ENCODE peak calls at places on chromosomes 2 and 18, in nine cellular contexts. One of them, this sample, is unnamed.

GRCh38 chr18:75844102-75844604 is 416.6 kb upstream of the SMIM21 start:
- DNase-seq in NCI-H524 treated with DMSO at 0.1 percent for 48 hours: no peak
- DNase-seq in bronchial epithelial cell: peak
- DNase-seq in T-helper 2 cell treated with Interferon-gamma antibody and Interleukin-4, amounts not matched to agents 5 μg/mL and 100 μg/mL, for 36 hours: no peak
- DNase-seq in spleen: no peak
- DNase-seq in NCI-H510A treated with DMSO at 0.1 percent for 48 hours: no peak
- DNase-seq in naive thymus-derived CD4-positive, alpha-beta T cell: no peak
- DNase-seq in stimulated activated CD4-positive, alpha-beta T cell treated with anti-CD3 and anti-CD28 coated beads, TNF-alpha, amount 100 ng/mL, for 48 hours: no peak
- DNase-seq in Caki2: no peak
- DNase-seq in this sample: no peak

GRCh38 chr2:167293172-167293781 is 405.0 kb downstream of the XIRP2 start:
- DNase-seq in NCI-H524 treated with DMSO at 0.1 percent for 48 hours: no peak
- DNase-seq in bronchial epithelial cell: no peak
- DNase-seq in T-helper 2 cell treated with Interferon-gamma antibody and Interleukin-4, amounts not matched to agents 5 μg/mL and 100 μg/mL, for 36 hours: no peak
- DNase-seq in spleen: no peak
- DNase-seq in NCI-H510A treated with DMSO at 0.1 percent for 48 hours: peak
- DNase-seq in naive thymus-derived CD4-positive, alpha-beta T cell: peak
- DNase-seq in stimulated activated CD4-positive, alpha-beta T cell treated with anti-CD3 and anti-CD28 coated beads, TNF-alpha, amount 100 ng/mL, for 48 hours: no peak
- DNase-seq in Caki2: peak
- DNase-seq in this sample: no peak

GRCh38 chr2:11787991-11788390 is 41.6 kb downstream of the LPIN1 start:
- DNase-seq in NCI-H524 treated with DMSO at 0.1 percent for 48 hours: no peak
- DNase-seq in bronchial epithelial cell: no peak
- DNase-seq in T-helper 2 cell treated with Interferon-gamma antibody and Interleukin-4, amounts not matched to agents 5 μg/mL and 100 μg/mL, for 36 hours: no peak
- DNase-seq in spleen: no peak
- DNase-seq in NCI-H510A treated with DMSO at 0.1 percent for 48 hours: no peak
- DNase-seq in naive thymus-derived CD4-positive, alpha-beta T cell: no peak
- DNase-seq in stimulated activated CD4-positive, alpha-beta T cell treated with anti-CD3 and anti-CD28 coated beads, TNF-alpha, amount 100 ng/mL, for 48 hours: no peak
- DNase-seq in Caki2: no peak
- DNase-seq in this sample: no peak

GRCh38 chr2:12716250-12717190 is at the start of gene TRIB2:
- DNase-seq in NCI-H524 treated with DMSO at 0.1 percent for 48 hours: peak
- DNase-seq in bronchial epithelial cell: peak
- DNase-seq in T-helper 2 cell treated with Interferon-gamma antibody and Interleukin-4, amounts not matched to agents 5 μg/mL and 100 μg/mL, for 36 hours: peak
- DNase-seq in spleen: peak
- DNase-seq in NCI-H510A treated with DMSO at 0.1 percent for 48 hours: peak
- DNase-seq in naive thymus-derived CD4-positive, alpha-beta T cell: peak
- DNase-seq in stimulated activated CD4-positive, alpha-beta T cell treated with anti-CD3 and anti-CD28 coated beads, TNF-alpha, amount 100 ng/mL, for 48 hours: peak
- DNase-seq in Caki2: peak
- DNase-seq in this sample: peak

GRCh38 chr2:32564417-32565035 is 63.3 kb upstream of the TTC27 start:
- DNase-seq in NCI-H524 treated with DMSO at 0.1 percent for 48 hours: no peak
- DNase-seq in bronchial epithelial cell: no peak
- DNase-seq in T-helper 2 cell treated with Interferon-gamma antibody and Interleukin-4, amounts not matched to agents 5 μg/mL and 100 μg/mL, for 36 hours: no peak
- DNase-seq in spleen: no peak
- DNase-seq in NCI-H510A treated with DMSO at 0.1 percent for 48 hours: no peak
- DNase-seq in naive thymus-derived CD4-positive, alpha-beta T cell: no peak
- DNase-seq in stimulated activated CD4-positive, alpha-beta T cell treated with anti-CD3 and anti-CD28 coated beads, TNF-alpha, amount 100 ng/mL, for 48 hours: no peak
- DNase-seq in Caki2: no peak
- DNase-seq in this sample: no peak

GRCh38 chr2:191245869-191246531 is 796 bp downstream of the MYO1B start:
- DNase-seq in NCI-H524 treated with DMSO at 0.1 percent for 48 hours: no peak
- DNase-seq in bronchial epithelial cell: peak
- DNase-seq in T-helper 2 cell treated with Interferon-gamma antibody and Interleukin-4, amounts not matched to agents 5 μg/mL and 100 μg/mL, for 36 hours: peak
- DNase-seq in spleen: peak
- DNase-seq in NCI-H510A treated with DMSO at 0.1 percent for 48 hours: peak
- DNase-seq in naive thymus-derived CD4-positive, alpha-beta T cell: no peak
- DNase-seq in stimulated activated CD4-positive, alpha-beta T cell treated with anti-CD3 and anti-CD28 coated beads, TNF-alpha, amount 100 ng/mL, for 48 hours: peak
- DNase-seq in Caki2: peak
- DNase-seq in this sample: peak

GRCh38 chr2:180358458-180358857 is 351.4 kb upstream of the CWC22 start:
- DNase-seq in NCI-H524 treated with DMSO at 0.1 percent for 48 hours: no peak
- DNase-seq in bronchial epithelial cell: no peak
- DNase-seq in T-helper 2 cell treated with Interferon-gamma antibody and Interleukin-4, amounts not matched to agents 5 μg/mL and 100 μg/mL, for 36 hours: no peak
- DNase-seq in spleen: no peak
- DNase-seq in NCI-H510A treated with DMSO at 0.1 percent for 48 hours: no peak
- DNase-seq in naive thymus-derived CD4-positive, alpha-beta T cell: no peak
- DNase-seq in stimulated activated CD4-positive, alpha-beta T cell treated with anti-CD3 and anti-CD28 coated beads, TNF-alpha, amount 100 ng/mL, for 48 hours: no peak
- DNase-seq in Caki2: no peak
- DNase-seq in this sample: no peak

GRCh38 chr2:174634130-174635014 is 36.8 kb upstream of the WIPF1 start:
- DNase-seq in NCI-H524 treated with DMSO at 0.1 percent for 48 hours: no peak
- DNase-seq in bronchial epithelial cell: no peak
- DNase-seq in T-helper 2 cell treated with Interferon-gamma antibody and Interleukin-4, amounts not matched to agents 5 μg/mL and 100 μg/mL, for 36 hours: peak
- DNase-seq in spleen: peak
- DNase-seq in NCI-H510A treated with DMSO at 0.1 percent for 48 hours: no peak
- DNase-seq in naive thymus-derived CD4-positive, alpha-beta T cell: peak
- DNase-seq in stimulated activated CD4-positive, alpha-beta T cell treated with anti-CD3 and anti-CD28 coated beads, TNF-alpha, amount 100 ng/mL, for 48 hours: no peak
- DNase-seq in Caki2: no peak
- DNase-seq in this sample: peak

GRCh38 chr2:164917296-164917903 is 37.9 kb downstream of the SLC38A11 start:
- DNase-seq in NCI-H524 treated with DMSO at 0.1 percent for 48 hours: no peak
- DNase-seq in bronchial epithelial cell: peak
- DNase-seq in T-helper 2 cell treated with Interferon-gamma antibody and Interleukin-4, amounts not matched to agents 5 μg/mL and 100 μg/mL, for 36 hours: no peak
- DNase-seq in spleen: no peak
- DNase-seq in NCI-H510A treated with DMSO at 0.1 percent for 48 hours: peak
- DNase-seq in naive thymus-derived CD4-positive, alpha-beta T cell: no peak
- DNase-seq in stimulated activated CD4-positive, alpha-beta T cell treated with anti-CD3 and anti-CD28 coated beads, TNF-alpha, amount 100 ng/mL, for 48 hours: no peak
- DNase-seq in Caki2: peak
- DNase-seq in this sample: no peak

GRCh38 chr2:49798570-49798969 is 644.3 kb upstream of the FSHR start:
- DNase-seq in NCI-H524 treated with DMSO at 0.1 percent for 48 hours: no peak
- DNase-seq in bronchial epithelial cell: no peak
- DNase-seq in T-helper 2 cell treated with Interferon-gamma antibody and Interleukin-4, amounts not matched to agents 5 μg/mL and 100 μg/mL, for 36 hours: no peak
- DNase-seq in spleen: no peak
- DNase-seq in NCI-H510A treated with DMSO at 0.1 percent for 48 hours: no peak
- DNase-seq in naive thymus-derived CD4-positive, alpha-beta T cell: no peak
- DNase-seq in stimulated activated CD4-positive, alpha-beta T cell treated with anti-CD3 and anti-CD28 coated beads, TNF-alpha, amount 100 ng/mL, for 48 hours: no peak
- DNase-seq in Caki2: no peak
- DNase-seq in this sample: no peak

GRCh38 chr2:48607307-48608014 is 10.2 kb upstream of the GTF2A1L start:
- DNase-seq in NCI-H524 treated with DMSO at 0.1 percent for 48 hours: no peak
- DNase-seq in bronchial epithelial cell: peak
- DNase-seq in T-helper 2 cell treated with Interferon-gamma antibody and Interleukin-4, amounts not matched to agents 5 μg/mL and 100 μg/mL, for 36 hours: no peak
- DNase-seq in spleen: no peak
- DNase-seq in NCI-H510A treated with DMSO at 0.1 percent for 48 hours: no peak
- DNase-seq in naive thymus-derived CD4-positive, alpha-beta T cell: no peak
- DNase-seq in stimulated activated CD4-positive, alpha-beta T cell treated with anti-CD3 and anti-CD28 coated beads, TNF-alpha, amount 100 ng/mL, for 48 hours: no peak
- DNase-seq in Caki2: no peak
- DNase-seq in this sample: no peak

GRCh38 chr2:150127995-150128394 is 359.5 kb downstream of the RND3 start:
- DNase-seq in NCI-H524 treated with DMSO at 0.1 percent for 48 hours: no peak
- DNase-seq in bronchial epithelial cell: peak
- DNase-seq in T-helper 2 cell treated with Interferon-gamma antibody and Interleukin-4, amounts not matched to agents 5 μg/mL and 100 μg/mL, for 36 hours: no peak
- DNase-seq in spleen: no peak
- DNase-seq in NCI-H510A treated with DMSO at 0.1 percent for 48 hours: no peak
- DNase-seq in naive thymus-derived CD4-positive, alpha-beta T cell: no peak
- DNase-seq in stimulated activated CD4-positive, alpha-beta T cell treated with anti-CD3 and anti-CD28 coated beads, TNF-alpha, amount 100 ng/mL, for 48 hours: no peak
- DNase-seq in Caki2: no peak
- DNase-seq in this sample: no peak

GRCh38 chr18:59265246-59266018 is 7.8 kb downstream of the RAX start:
- DNase-seq in NCI-H524 treated with DMSO at 0.1 percent for 48 hours: no peak
- DNase-seq in bronchial epithelial cell: no peak
- DNase-seq in T-helper 2 cell treated with Interferon-gamma antibody and Interleukin-4, amounts not matched to agents 5 μg/mL and 100 μg/mL, for 36 hours: peak
- DNase-seq in spleen: no peak
- DNase-seq in NCI-H510A treated with DMSO at 0.1 percent for 48 hours: peak
- DNase-seq in naive thymus-derived CD4-positive, alpha-beta T cell: no peak
- DNase-seq in stimulated activated CD4-positive, alpha-beta T cell treated with anti-CD3 and anti-CD28 coated beads, TNF-alpha, amount 100 ng/mL, for 48 hours: no peak
- DNase-seq in Caki2: no peak
- DNase-seq in this sample: peak

GRCh38 chr18:3294435-3295080 is 32.6 kb downstream of the MYL12B start:
- DNase-seq in NCI-H524 treated with DMSO at 0.1 percent for 48 hours: no peak
- DNase-seq in bronchial epithelial cell: no peak
- DNase-seq in T-helper 2 cell treated with Interferon-gamma antibody and Interleukin-4, amounts not matched to agents 5 μg/mL and 100 μg/mL, for 36 hours: no peak
- DNase-seq in spleen: no peak
- DNase-seq in NCI-H510A treated with DMSO at 0.1 percent for 48 hours: peak
- DNase-seq in naive thymus-derived CD4-positive, alpha-beta T cell: no peak
- DNase-seq in stimulated activated CD4-positive, alpha-beta T cell treated with anti-CD3 and anti-CD28 coated beads, TNF-alpha, amount 100 ng/mL, for 48 hours: no peak
- DNase-seq in Caki2: no peak
- DNase-seq in this sample: no peak

GRCh38 chr18:36673452-36673851 is 155.3 kb downstream of the TPGS2 start:
- DNase-seq in NCI-H524 treated with DMSO at 0.1 percent for 48 hours: no peak
- DNase-seq in bronchial epithelial cell: no peak
- DNase-seq in T-helper 2 cell treated with Interferon-gamma antibody and Interleukin-4, amounts not matched to agents 5 μg/mL and 100 μg/mL, for 36 hours: no peak
- DNase-seq in spleen: no peak
- DNase-seq in NCI-H510A treated with DMSO at 0.1 percent for 48 hours: no peak
- DNase-seq in naive thymus-derived CD4-positive, alpha-beta T cell: no peak
- DNase-seq in stimulated activated CD4-positive, alpha-beta T cell treated with anti-CD3 and anti-CD28 coated beads, TNF-alpha, amount 100 ng/mL, for 48 hours: no peak
- DNase-seq in Caki2: no peak
- DNase-seq in this sample: no peak

GRCh38 chr2:75018162-75018561 is 59.7 kb downstream of the POLE4 start:
- DNase-seq in NCI-H524 treated with DMSO at 0.1 percent for 48 hours: no peak
- DNase-seq in bronchial epithelial cell: no peak
- DNase-seq in T-helper 2 cell treated with Interferon-gamma antibody and Interleukin-4, amounts not matched to agents 5 μg/mL and 100 μg/mL, for 36 hours: no peak
- DNase-seq in spleen: no peak
- DNase-seq in NCI-H510A treated with DMSO at 0.1 percent for 48 hours: no peak
- DNase-seq in naive thymus-derived CD4-positive, alpha-beta T cell: no peak
- DNase-seq in stimulated activated CD4-positive, alpha-beta T cell treated with anti-CD3 and anti-CD28 coated beads, TNF-alpha, amount 100 ng/mL, for 48 hours: no peak
- DNase-seq in Caki2: no peak
- DNase-seq in this sample: no peak

GRCh38 chr2:113157897-113158753 is 15.6 kb upstream of the PSD4 start:
- DNase-seq in NCI-H524 treated with DMSO at 0.1 percent for 48 hours: no peak
- DNase-seq in bronchial epithelial cell: peak
- DNase-seq in T-helper 2 cell treated with Interferon-gamma antibody and Interleukin-4, amounts not matched to agents 5 μg/mL and 100 μg/mL, for 36 hours: no peak
- DNase-seq in spleen: no peak
- DNase-seq in NCI-H510A treated with DMSO at 0.1 percent for 48 hours: no peak
- DNase-seq in naive thymus-derived CD4-positive, alpha-beta T cell: no peak
- DNase-seq in stimulated activated CD4-positive, alpha-beta T cell treated with anti-CD3 and anti-CD28 coated beads, TNF-alpha, amount 100 ng/mL, for 48 hours: no peak
- DNase-seq in Caki2: peak
- DNase-seq in this sample: no peak

GRCh38 chr2:95354925-95355324 is 47.6 kb upstream of the FAHD2A start:
- DNase-seq in NCI-H524 treated with DMSO at 0.1 percent for 48 hours: no peak
- DNase-seq in bronchial epithelial cell: no peak
- DNase-seq in T-helper 2 cell treated with Interferon-gamma antibody and Interleukin-4, amounts not matched to agents 5 μg/mL and 100 μg/mL, for 36 hours: no peak
- DNase-seq in spleen: peak
- DNase-seq in NCI-H510A treated with DMSO at 0.1 percent for 48 hours: no peak
- DNase-seq in naive thymus-derived CD4-positive, alpha-beta T cell: no peak
- DNase-seq in stimulated activated CD4-positive, alpha-beta T cell treated with anti-CD3 and anti-CD28 coated beads, TNF-alpha, amount 100 ng/mL, for 48 hours: no peak
- DNase-seq in Caki2: no peak
- DNase-seq in this sample: no peak

GRCh38 chr18:31396796-31397195 is 20.2 kb downstream of the DSG4 start:
- DNase-seq in NCI-H524 treated with DMSO at 0.1 percent for 48 hours: no peak
- DNase-seq in bronchial epithelial cell: no peak
- DNase-seq in T-helper 2 cell treated with Interferon-gamma antibody and Interleukin-4, amounts not matched to agents 5 μg/mL and 100 μg/mL, for 36 hours: no peak
- DNase-seq in spleen: no peak
- DNase-seq in NCI-H510A treated with DMSO at 0.1 percent for 48 hours: no peak
- DNase-seq in naive thymus-derived CD4-positive, alpha-beta T cell: no peak
- DNase-seq in stimulated activated CD4-positive, alpha-beta T cell treated with anti-CD3 and anti-CD28 coated beads, TNF-alpha, amount 100 ng/mL, for 48 hours: no peak
- DNase-seq in Caki2: no peak
- DNase-seq in this sample: no peak

GRCh38 chr2:46899053-46899452 is 16.6 kb downstream of the MCFD2 start:
- DNase-seq in NCI-H524 treated with DMSO at 0.1 percent for 48 hours: no peak
- DNase-seq in bronchial epithelial cell: no peak
- DNase-seq in T-helper 2 cell treated with Interferon-gamma antibody and Interleukin-4, amounts not matched to agents 5 μg/mL and 100 μg/mL, for 36 hours: no peak
- DNase-seq in spleen: no peak
- DNase-seq in NCI-H510A treated with DMSO at 0.1 percent for 48 hours: no peak
- DNase-seq in naive thymus-derived CD4-positive, alpha-beta T cell: no peak
- DNase-seq in stimulated activated CD4-positive, alpha-beta T cell treated with anti-CD3 and anti-CD28 coated beads, TNF-alpha, amount 100 ng/mL, for 48 hours: no peak
- DNase-seq in Caki2: no peak
- DNase-seq in this sample: no peak

GRCh38 chr18:33264566-33264965 is 176.0 kb downstream of the CCDC178 start:
- DNase-seq in NCI-H524 treated with DMSO at 0.1 percent for 48 hours: no peak
- DNase-seq in bronchial epithelial cell: peak
- DNase-seq in T-helper 2 cell treated with Interferon-gamma antibody and Interleukin-4, amounts not matched to agents 5 μg/mL and 100 μg/mL, for 36 hours: no peak
- DNase-seq in spleen: no peak
- DNase-seq in NCI-H510A treated with DMSO at 0.1 percent for 48 hours: no peak
- DNase-seq in naive thymus-derived CD4-positive, alpha-beta T cell: no peak
- DNase-seq in stimulated activated CD4-positive, alpha-beta T cell treated with anti-CD3 and anti-CD28 coated beads, TNF-alpha, amount 100 ng/mL, for 48 hours: no peak
- DNase-seq in Caki2: no peak
- DNase-seq in this sample: no peak

GRCh38 chr2:121625953-121626352 is 23.3 kb downstream of the CLASP1 start:
- DNase-seq in NCI-H524 treated with DMSO at 0.1 percent for 48 hours: peak
- DNase-seq in bronchial epithelial cell: no peak
- DNase-seq in T-helper 2 cell treated with Interferon-gamma antibody and Interleukin-4, amounts not matched to agents 5 μg/mL and 100 μg/mL, for 36 hours: no peak
- DNase-seq in spleen: no peak
- DNase-seq in NCI-H510A treated with DMSO at 0.1 percent for 48 hours: no peak
- DNase-seq in naive thymus-derived CD4-positive, alpha-beta T cell: no peak
- DNase-seq in stimulated activated CD4-positive, alpha-beta T cell treated with anti-CD3 and anti-CD28 coated beads, TNF-alpha, amount 100 ng/mL, for 48 hours: no peak
- DNase-seq in Caki2: no peak
- DNase-seq in this sample: no peak